ENCODE peak calls at places on chromosomes 6 and 20, in five cellular contexts. J, R, M, A and K are unnamed samples.

GRCh38 chr20:24977797-24978196 is 14.8 kb downstream of the APMAP start:
- DNase-seq in A (no peak), R (no peak), J (no peak), M (no peak), K (no peak)

GRCh38 chr6:100553243-100553642 is 88.5 kb upstream of the SIM1 start:
- DNase-seq in M (no peak), J (no peak), R (no peak), A (no peak), K (no peak)

GRCh38 chr20:50532231-50532630 is 22.0 kb downstream of the PTPN1 start:
- DNase-seq in M (no peak), A (no peak), J (no peak), R (no peak), K (no peak)

GRCh38 chr6:11096109-11096508 is 2.5 kb downstream of the SMIM13 start:
- DNase-seq in M (peak; percentile 70), J (no peak), R (peak; percentile 80), A (peak; percentile 90), K (peak; percentile 63)

GRCh38 chr6:48889429-48889828 is 573.6 kb downstream of the MMUT start:
- DNase-seq in R (no peak), A (no peak), J (no peak), M (no peak), K (peak; percentile 0)

GRCh38 chr6:124495316-124496176 is 466.7 kb upstream of the RNF217 start:
- DNase-seq in R (no peak), J (no peak), M (peak; percentile 52), A (no peak), K (no peak)

GRCh38 chr6:146857960-146858308 is 259.2 kb downstream of the ADGB start:
- DNase-seq in J (no peak), R (no peak), A (no peak), M (no peak), K (no peak)

GRCh38 chr6:41428995-41429417 is 93.6 kb downstream of the NCR2 start:
- DNase-seq in R (peak; percentile 18), M (peak; percentile 77), J (no peak), A (peak; percentile 59), K (no peak)

GRCh38 chr6:168089186-168090063 is 10.4 kb upstream of the FRMD1 start:
- DNase-seq in R (no peak), M (no peak), A (no peak), J (no peak), K (no peak)

GRCh38 chr20:11170025-11170424 is 496.2 kb upstream of the JAG1 start:
- DNase-seq in R (no peak), J (no peak), A (peak; percentile 69), M (no peak), K (no peak)

GRCh38 chr6:35382015-35382414 is 39.7 kb downstream of the PPARD start:
- DNase-seq in J (no peak), M (no peak), R (no peak), A (no peak), K (no peak)

GRCh38 chr6:168206681-168207274 is 112.8 kb downstream of the DACT2 start:
- DNase-seq in J (no peak), M (no peak), A (no peak), R (no peak), K (no peak)

GRCh38 chr6:126127662-126128061 is 141.3 kb downstream of the TRMT11 start:
- DNase-seq in J (no peak), R (no peak), M (no peak), A (no peak), K (no peak)

GRCh38 chr6:2542858-2543218 is 207.9 kb downstream of the MYLK4 start:
- DNase-seq in M (peak; percentile 96), R (peak; percentile 89), A (peak; percentile 96), J (no peak), K (no peak)

GRCh38 chr6:2545351-2545750 is 205.4 kb downstream of the MYLK4 start:
- DNase-seq in J (no peak), M (no peak), A (no peak), R (no peak), K (no peak)

GRCh38 chr6:2536451-2536850 is 214.3 kb downstream of the MYLK4 start:
- DNase-seq in A (no peak), M (no peak), R (no peak), J (no peak), K (no peak)

GRCh38 chr6:2546941-2547716 is 203.6 kb downstream of the MYLK4 start:
- DNase-seq in A (peak; percentile 66), J (no peak), M (no peak), R (no peak), K (no peak)

GRCh38 chr6:2542101-2542857 is 208.4 kb downstream of the MYLK4 start:
- DNase-seq in R (no peak), M (no peak), J (no peak), A (no peak), K (no peak)
- H3K27ac ChIP-seq in R (no peak overlapping the region), M (no peak overlapping the region), J (no peak overlapping the region), A (no peak overlapping the region), K (no peak overlapping the region)

GRCh38 chr6:156175971-156176421 is 601.2 kb upstream of the ARID1B start:
- DNase-seq in J (no peak), M (no peak), R (no peak), A (no peak), K (no peak)
- TF ChIP-seq CTCF in J (no peak), M (no peak), R (peak; percentile 8), A (no peak), K (peak; percentile 10)

GRCh38 chr6:151285121-151285520 is 45.4 kb downstream of the AKAP12 start:
- DNase-seq in J (no peak), A (peak; percentile 74), M (peak; percentile 80), R (peak; percentile 80), K (no peak)
- H3K27ac ChIP-seq in J (no peak overlapping the region), A (no peak overlapping the region), M (no peak overlapping the region), R (no peak overlapping the region), K (no peak overlapping the region)

GRCh38 chr6:109397020-109397419 is 14.8 kb upstream of the CD164 start:
- DNase-seq in M (no peak), R (peak; percentile 44), A (peak; percentile 55), J (no peak), K (no peak)
- TF ChIP-seq CTCF in M (peak; percentile 50), R (peak; percentile 61), A (peak; percentile 54), J (no peak), K (no peak)

GRCh38 chr6:139979021-139979721 is 604.7 kb upstream of the CITED2 start:
- DNase-seq in A (peak; percentile 24), M (peak; percentile 43), J (no peak), R (no peak), K (no peak)
- H3K27ac ChIP-seq in A (peak overlapping the region; percentile 91), M (peak overlapping the region; percentile 1), J (no peak overlapping the region), R (no peak overlapping the region), K (no peak overlapping the region)

GRCh38 chr6:165231581-165232276 is 77.7 kb downstream of the C6orf118 start:
- DNase-seq in M (peak; percentile 50), A (peak; percentile 72), R (no peak), J (no peak), K (peak; percentile 29)
- TF ChIP-seq CTCF in M (no peak), A (peak; percentile 62), R (no peak), J (no peak), K (peak; percentile 63)